ENCODE peak calls at places on chromosome 2, in six cellular contexts. U is Panc1, W is AG04450, C is ovary, E is HepG2, S is ascending aorta. G is an unnamed sample.

GRCh38 chr2:195532628-195533271 is 124.3 kb upstream of the SLC39A10 start:
- DNase-seq in E (no peak), W (no peak), S (no peak), U (no peak), C (no peak), G (peak)

GRCh38 chr2:29360016-29360784 is 245.0 kb downstream of the CLIP4 start:
- DNase-seq in U (no peak), W (no peak), S (no peak), E (no peak), C (no peak), G (no peak)

GRCh38 chr2:37829202-37829601 is 95.9 kb upstream of the RMDN2 start:
- DNase-seq in U (no peak), W (peak), S (peak), E (no peak), C (peak), G (peak)

GRCh38 chr2:191854385-191855372 is 7.8 kb upstream of the CAVIN2 start:
- DNase-seq in E (peak), U (no peak), W (no peak), S (no peak), C (no peak), G (peak)

GRCh38 chr2:174680221-174680620 is 82.6 kb upstream of the WIPF1 start:
- DNase-seq in W (no peak), S (no peak), C (no peak), U (no peak), E (no peak), G (no peak)

GRCh38 chr2:20212459-20212870 is 12.5 kb downstream of the SDC1 start:
- DNase-seq in W (no peak), E (no peak), C (peak), U (no peak), S (no peak), G (peak)

GRCh38 chr2:221572821-221573429 is 821 bp upstream of the EPHA4 start:
- DNase-seq in C (peak), W (no peak), S (no peak), E (no peak), U (no peak), G (peak)

GRCh38 chr2:143513081-143513480 is 383.9 kb downstream of the ARHGAP15 start:
- DNase-seq in C (peak), U (peak), E (peak), W (peak), S (no peak), G (peak)

GRCh38 chr2:144596074-144596871 is 76.4 kb upstream of the ZEB2 start:
- DNase-seq in E (peak), S (no peak), C (no peak), W (peak), U (peak), G (peak)

GRCh38 chr2:174325932-174326879 is 8.5 kb upstream of the SP9 start:
- DNase-seq in E (no peak), C (peak), W (no peak), U (no peak), S (no peak), G (peak)

GRCh38 chr2:135701442-135701841 is 40.2 kb upstream of the UBXN4 start:
- DNase-seq in U (no peak), E (no peak), C (no peak), S (no peak), W (no peak), G (peak)

GRCh38 chr2:9858730-9859068 is 15.4 kb downstream of the TAF1B start:
- DNase-seq in C (no peak), W (no peak), S (no peak), E (no peak), U (no peak), G (no peak)
- H3K4me3 ChIP-seq in C (no peak), W (no peak), S (no peak), E (no peak), U (no peak), G (no peak)

GRCh38 chr2:172351586-172351985 is 75.8 kb upstream of the ITGA6 start:
- DNase-seq in E (no peak), W (no peak), S (no peak), U (no peak), C (no peak), G (no peak)

GRCh38 chr2:172350844-172351480 is 76.4 kb upstream of the ITGA6 start:
- DNase-seq in U (no peak), E (no peak), S (peak), W (no peak), C (no peak), G (no peak)

GRCh38 chr2:172357442-172357841 is 69.9 kb upstream of the ITGA6 start:
- DNase-seq in E (no peak), U (no peak), C (no peak), S (no peak), W (no peak), G (no peak)

GRCh38 chr2:172358784-172359556 is 68.4 kb upstream of the ITGA6 start:
- DNase-seq in E (no peak), W (no peak), U (no peak), C (peak), S (no peak), G (no peak)

GRCh38 chr2:172354347-172354746 is 73.0 kb upstream of the ITGA6 start:
- DNase-seq in U (no peak), E (no peak), W (no peak), C (no peak), S (no peak), G (no peak)
- TF ChIP-seq CTCF in U (no peak), E (no peak), W (no peak), C (no peak), S (no peak), G (no peak)

GRCh38 chr2:146867472-146867986 is 977.3 kb upstream of the ACVR2A start:
- DNase-seq in S (no peak), C (no peak), E (no peak), W (no peak), U (no peak), G (no peak)

GRCh38 chr2:146873056-146873455 is 971.8 kb upstream of the ACVR2A start:
- DNase-seq in U (no peak), E (no peak), W (no peak), C (no peak), S (no peak), G (no peak)

GRCh38 chr2:146873646-146874259 is 971.1 kb upstream of the ACVR2A start:
- DNase-seq in U (no peak), E (no peak), C (no peak), W (no peak), S (no peak), G (no peak)

GRCh38 chr2:146870691-146871090 is 974.1 kb upstream of the ACVR2A start:
- DNase-seq in U (no peak), C (no peak), E (no peak), S (no peak), W (no peak), G (no peak)

GRCh38 chr2:146869328-146869727 is 975.5 kb upstream of the ACVR2A start:
- DNase-seq in C (no peak), W (no peak), S (no peak), U (no peak), E (no peak), G (no peak)
- H3K4me3 ChIP-seq in C (no peak), W (no peak), S (no peak), U (no peak), E (no peak), G (no peak)

DNA sequence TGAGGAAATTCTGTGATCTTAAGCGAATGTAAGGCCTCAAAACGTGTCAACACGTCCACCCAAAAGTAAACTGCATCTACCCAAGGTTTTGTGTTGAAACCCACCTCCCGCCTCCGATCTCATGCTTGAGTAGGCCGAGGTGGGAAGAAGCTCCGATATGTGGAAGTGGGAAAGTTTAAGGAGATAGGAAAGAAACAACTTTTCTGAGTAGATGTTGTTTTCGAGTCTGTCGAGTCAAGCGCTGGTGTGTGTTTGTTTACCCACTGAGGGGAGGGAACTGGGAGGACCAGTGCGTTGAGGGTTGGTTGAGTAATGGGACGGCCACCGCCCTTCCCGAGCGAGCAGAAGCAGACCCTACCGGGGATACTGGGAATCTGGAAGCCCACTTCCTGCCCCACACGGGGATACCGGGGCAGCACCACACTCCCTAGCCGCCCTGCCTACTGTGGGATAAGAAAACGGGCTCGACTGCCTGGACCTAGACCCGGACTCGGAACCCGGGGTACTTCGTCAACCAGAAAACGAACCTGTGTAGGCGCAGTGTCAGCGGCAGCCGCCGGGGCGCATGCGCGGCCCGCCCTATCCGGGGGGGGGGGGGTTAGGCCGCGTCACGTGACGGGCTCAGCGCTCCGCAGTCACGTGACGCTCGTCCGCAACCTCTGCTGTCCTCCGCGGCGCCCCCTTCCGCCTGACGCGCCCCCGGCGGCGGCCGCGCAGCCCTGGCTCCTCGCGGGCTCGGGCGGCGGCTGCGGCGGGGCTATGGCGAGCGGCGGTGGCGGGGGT is at the start of gene RETREG2:
- DNase-seq in W (peak), U (peak), C (peak), S (peak), E (peak), G (peak)
- TF ChIP-seq CTCF in W (peak), U (peak), C (peak), S (peak), E (peak), G (peak)